ENCODE peak calls at places on chromosomes 3 and 15, in ten cellular contexts. S is H9; U is fibroblast of mammary gland; A is CD4-positive, alpha-beta T cell; L is coronary artery; Y is body of pancreas; C is tibial artery; O is thyroid gland; K is fibroblast of lung; Z is astrocyte of the spinal cord. T is an unnamed sample.

GRCh38 chr3:179560791-179561190 is 1.9 kb upstream of the ACTL6A start:
- DNase-seq in S (no peak), U (no peak), A (no peak), L (no peak), Y (no peak), C (no peak), O (no peak), K (no peak), Z (no peak), T (no peak)

GRCh38 chr3:135576786-135577185 is 388.7 kb upstream of the PPP2R3A start:
- DNase-seq in S (no peak), U (no peak), A (no peak), L (no peak), Y (no peak), C (no peak), O (no peak), K (no peak), Z (no peak), T (no peak)

GRCh38 chr3:160473233-160473632 is 23.6 kb upstream of the TRIM59 start:
- DNase-seq in S (no peak), U (peak), A (no peak), L (no peak), Y (no peak), C (no peak), O (no peak), K (peak), Z (peak), T (peak)

GRCh38 chr3:183149915-183150825 is 12.4 kb downstream of the LAMP3 start:
- DNase-seq in S (no peak), U (peak), A (no peak), L (no peak), Y (no peak), C (no peak), O (no peak), K (no peak), Z (no peak), T (no peak)

GRCh38 chr3:160106905-160107861 is 118.0 kb upstream of the C3orf80 start:
- DNase-seq in S (no peak), U (no peak), A (no peak), L (no peak), Y (peak), C (no peak), O (no peak), K (no peak), Z (no peak), T (no peak)

GRCh38 chr3:133895208-133896001 is at the start of gene RAB6B:
- DNase-seq in S (peak), U (peak), A (no peak), L (no peak), Y (peak), C (no peak), O (peak), K (peak), Z (peak), T (no peak)

GRCh38 chr15:83287541-83288027 is 3.1 kb upstream of the BNC1 start:
- DNase-seq in S (no peak), U (peak), A (no peak), L (no peak), Y (no peak), C (no peak), O (no peak), K (peak), Z (peak), T (peak)

GRCh38 chr15:93063292-93063671 is 25.7 kb downstream of the RGMA start:
- DNase-seq in S (peak), U (no peak), A (no peak), L (no peak), Y (no peak), C (no peak), O (no peak), K (no peak), Z (no peak), T (no peak)

GRCh38 chr3:41674449-41674848 is 287.5 kb downstream of the ULK4 start:
- DNase-seq in S (no peak), U (no peak), A (no peak), L (no peak), Y (no peak), C (no peak), O (no peak), K (peak), Z (no peak), T (no peak)

GRCh38 chr3:24197809-24198208 is 252.7 kb downstream of the NR1D2 start:
- DNase-seq in S (peak), U (no peak), A (no peak), L (no peak), Y (peak), C (no peak), O (no peak), K (no peak), Z (no peak), T (no peak)

GRCh38 chr3:159856496-159857098 is 132.0 kb upstream of the IL12A start:
- DNase-seq in S (no peak), U (no peak), A (no peak), L (no peak), Y (no peak), C (no peak), O (no peak), K (no peak), Z (no peak), T (no peak)

GRCh38 chr15:63039811-63040210 is 2.7 kb upstream of the TPM1 start:
- DNase-seq in S (no peak), U (no peak), A (no peak), L (no peak), Y (no peak), C (no peak), O (no peak), K (no peak), Z (no peak), T (no peak)

GRCh38 chr3:126857928-126858327 is 125.0 kb upstream of the PLXNA1 start:
- DNase-seq in S (no peak), U (no peak), A (no peak), L (no peak), Y (no peak), C (no peak), O (no peak), K (no peak), Z (no peak), T (no peak)

GRCh38 chr3:128555098-128555825 is 62.3 kb upstream of the GATA2 start:
- DNase-seq in S (no peak), U (no peak), A (no peak), L (no peak), Y (peak), C (peak), O (peak), K (no peak), Z (no peak), T (no peak)

GRCh38 chr3:174308761-174309160 is 550.4 kb upstream of the NAALADL2 start:
- DNase-seq in S (no peak), U (no peak), A (no peak), L (no peak), Y (no peak), C (no peak), O (no peak), K (no peak), Z (no peak), T (no peak)

GRCh38 chr15:70252056-70252935 is 154.6 kb upstream of the TLE3 start:
- DNase-seq in S (no peak), U (no peak), A (no peak), L (no peak), Y (peak), C (peak), O (no peak), K (no peak), Z (no peak), T (no peak)

GRCh38 chr15:52653451-52653964 is 25.7 kb downstream of the ATOSA start:
- DNase-seq in S (no peak), U (peak), A (no peak), L (no peak), Y (no peak), C (no peak), O (no peak), K (peak), Z (peak), T (peak)

GRCh38 chr15:81950841-81951414 is 94.9 kb downstream of the MEX3B start:
- DNase-seq in S (no peak), U (no peak), A (no peak), L (no peak), Y (no peak), C (no peak), O (no peak), K (peak), Z (peak), T (peak)

GRCh38 chr3:29317659-29318173 is 36.8 kb downstream of the RBMS3 start:
- DNase-seq in S (no peak), U (no peak), A (no peak), L (no peak), Y (no peak), C (no peak), O (no peak), K (peak), Z (no peak), T (no peak)

GRCh38 chr3:24640330-24640877 is 145.8 kb upstream of the THRB start:
- DNase-seq in S (no peak), U (peak), A (no peak), L (no peak), Y (peak), C (no peak), O (peak), K (peak), Z (peak), T (peak)

GRCh38 chr3:197186887-197187588 is 111.4 kb downstream of the DLG1 start:
- DNase-seq in S (no peak), U (peak), A (no peak), L (no peak), Y (no peak), C (no peak), O (peak), K (peak), Z (peak), T (peak)

GRCh38 chr15:75420698-75421097 is 30.8 kb downstream of the SIN3A start:
- DNase-seq in S (no peak), U (peak), A (no peak), L (no peak), Y (no peak), C (no peak), O (no peak), K (peak), Z (peak), T (no peak)

GRCh38 chr15:46110755-46111154 is 475.9 kb downstream of the SQOR start:
- DNase-seq in S (no peak), U (no peak), A (no peak), L (no peak), Y (no peak), C (no peak), O (no peak), K (no peak), Z (no peak), T (no peak)

GRCh38 chr3:149777414-149778214 is 14.7 kb downstream of the ANKUB1 start:
- DNase-seq in S (no peak), U (no peak), A (no peak), L (no peak), Y (no peak), C (no peak), O (no peak), K (no peak), Z (no peak), T (no peak)

GRCh38 chr3:159994182-159994581 is 5.5 kb downstream of the IL12A start:
- DNase-seq in S (no peak), U (no peak), A (no peak), L (no peak), Y (no peak), C (no peak), O (peak), K (peak), Z (no peak), T (peak)

GRCh38 chr3:136860541-136860940 is 1.5 kb upstream of the NCK1 start:
- DNase-seq in S (no peak), U (peak), A (no peak), L (no peak), Y (no peak), C (no peak), O (no peak), K (peak), Z (peak), T (no peak)

GRCh38 chr3:136861890-136862610 is at the start of gene NCK1:
- DNase-seq in S (peak), U (peak), A (peak), L (peak), Y (peak), C (peak), O (peak), K (peak), Z (peak), T (peak)

GRCh38 chr3:136862953-136863352 is 945 bp downstream of the NCK1 start:
- DNase-seq in S (no peak), U (no peak), A (no peak), L (no peak), Y (no peak), C (no peak), O (no peak), K (no peak), Z (no peak), T (no peak)

GRCh38 chr3:136858381-136858780 is 3.6 kb upstream of the NCK1 start:
- DNase-seq in S (no peak), U (no peak), A (no peak), L (no peak), Y (no peak), C (no peak), O (no peak), K (no peak), Z (no peak), T (no peak)

GRCh38 chr3:136862611-136862951 is 573 bp downstream of the NCK1 start:
- DNase-seq in S (peak), U (peak), A (no peak), L (peak), Y (peak), C (peak), O (peak), K (peak), Z (peak), T (peak)
- TF ChIP-seq CTCF in S (peak), U (no peak), A (peak), L (no peak), Y (no peak), C (no peak), O (no peak), K (no peak), Z (no peak), T (peak)

DNA sequence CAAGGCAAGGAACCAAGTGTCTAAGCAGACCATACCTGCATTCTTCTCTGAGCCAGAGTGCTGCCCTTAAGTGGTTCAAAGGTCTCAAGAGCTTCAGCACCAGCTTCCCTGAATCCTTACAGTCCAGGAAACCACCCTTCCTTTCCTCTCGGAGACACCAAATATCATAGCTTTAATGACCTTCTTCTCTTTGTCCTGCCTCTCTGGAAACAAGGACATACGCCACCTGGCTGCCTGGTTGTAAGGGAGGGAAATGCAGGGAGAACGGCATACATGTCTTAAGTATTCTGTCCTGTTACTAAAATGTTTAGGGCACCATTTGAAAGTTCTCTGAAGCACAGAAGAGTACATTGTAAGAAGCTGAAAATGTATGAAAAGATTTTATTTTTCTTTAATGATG is 155.6 kb upstream of the ARRDC4 start:
- DNase-seq in S (no peak), U (no peak), A (no peak), L (no peak), Y (no peak), C (no peak), O (no peak), K (no peak), Z (no peak), T (no peak)
- TF ChIP-seq CTCF in S (peak), U (no peak), A (no peak), L (no peak), Y (no peak), C (no peak), O (no peak), K (no peak), Z (no peak), T (no peak)

DNA sequence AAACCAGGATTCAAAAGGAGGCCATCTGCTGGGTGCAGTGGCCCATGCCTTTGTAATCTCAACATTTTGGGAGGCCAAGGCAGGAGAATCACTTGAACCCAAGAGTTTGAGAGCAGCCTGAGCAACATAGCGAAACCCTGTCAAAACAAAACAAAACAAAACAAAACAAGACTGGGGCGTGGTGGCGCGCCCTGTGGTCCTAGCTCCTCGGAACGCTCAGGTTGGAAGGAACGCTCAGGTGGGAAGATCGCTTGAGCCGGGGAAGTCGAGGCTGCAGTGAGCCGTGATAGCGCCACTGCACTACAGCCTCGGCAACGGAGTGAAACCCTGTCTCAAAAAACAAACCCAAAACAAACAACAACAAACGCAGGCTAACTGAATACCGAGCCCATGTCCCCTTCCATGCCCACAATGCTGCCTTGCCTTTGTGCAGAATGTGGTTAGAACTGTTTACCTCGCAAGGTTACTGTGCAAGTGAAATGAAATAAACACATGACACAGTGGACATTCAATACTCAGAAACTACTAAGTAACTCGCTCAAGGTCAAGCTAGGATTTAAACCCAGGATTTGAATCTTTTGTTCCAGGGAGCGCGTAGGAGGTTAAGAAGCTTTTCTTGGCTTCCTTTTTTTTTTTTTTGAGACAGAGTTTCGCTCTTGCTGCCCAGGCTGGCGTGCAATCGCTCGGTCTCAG is 766 bp upstream of the EMC4 start:
- DNase-seq in S (no peak), U (no peak), A (no peak), L (no peak), Y (no peak), C (no peak), O (peak), K (no peak), Z (no peak), T (peak)
- TF ChIP-seq CTCF in S (no peak), U (no peak), A (no peak), L (no peak), Y (peak), C (no peak), O (no peak), K (no peak), Z (no peak), T (peak)

DNA sequence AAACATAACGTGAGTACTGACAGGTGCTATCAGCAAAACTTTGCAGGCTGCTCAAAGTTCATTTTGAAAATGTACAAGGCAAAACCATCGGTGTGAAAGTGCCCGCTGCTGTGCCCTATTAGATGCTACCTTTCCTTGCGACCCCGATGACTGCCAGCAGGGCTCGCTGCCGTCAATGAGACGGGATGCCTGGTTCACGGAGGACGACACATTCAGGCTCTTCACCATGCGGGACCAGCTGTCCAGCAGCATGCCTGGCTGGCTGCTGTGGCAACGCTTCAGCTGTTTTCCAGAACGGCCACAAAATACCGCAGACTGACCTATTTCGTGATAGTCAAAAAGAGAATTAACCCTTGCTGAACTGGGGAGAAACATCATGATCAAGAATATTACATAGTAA is 92.7 kb upstream of the OCA2 start:
- DNase-seq in S (peak), U (peak), A (no peak), L (no peak), Y (peak), C (no peak), O (peak), K (peak), Z (peak), T (peak)
- TF ChIP-seq CTCF in S (peak), U (peak), A (no peak), L (peak), Y (peak), C (peak), O (peak), K (peak), Z (peak), T (peak)

T was measured in HFFc6.